ENCODE peak calls at places on chromosomes 16 and 17, in seven cellular contexts. X is activated B cell treated with CpG ODN at 0.5 μM for 24 hours, A is fibroblast of the aortic adventitia, S is cardiac fibroblast, L is AG10803, K is GM06990, Y is endothelial cell. Z is an unnamed sample.
A peak's percentile ranks its signal among the peaks of the same experiment; 100 is the strongest.

GRCh38 chr17:48052956-48053757 is 5.0 kb downstream of the NFE2L1 start:
- DNase-seq in X (no peak), A (no peak), S (peak; percentile 75), L (no peak), K (no peak), Y (no peak), Z (no peak)

GRCh38 chr17:2403044-2403443 is 2.2 kb upstream of the MNT start:
- DNase-seq in X (no peak), A (no peak), S (no peak), L (no peak), K (no peak), Y (no peak), Z (no peak)

GRCh38 chr16:24635900-24636610 is 93.4 kb upstream of the TNRC6A start:
- DNase-seq in X (no peak), A (peak; percentile 98), S (peak; percentile 98), L (peak; percentile 99), K (no peak), Y (no peak), Z (no peak)

GRCh38 chr17:50947844-50948514 is 81.8 kb upstream of the TOB1 start:
- DNase-seq in X (no peak), A (no peak), S (no peak), L (no peak), K (no peak), Y (no peak), Z (peak; percentile 9)

GRCh38 chr17:63361182-63361581 is 84.9 kb downstream of the CYB561 start:
- DNase-seq in X (no peak), A (no peak), S (no peak), L (no peak), K (no peak), Y (no peak), Z (no peak)

GRCh38 chr17:28552201-28552999 is at the start of gene UNC119:
- DNase-seq in X (peak; percentile 85), A (peak; percentile 47), S (peak; percentile 72), L (peak; percentile 61), K (peak; percentile 81), Y (peak; percentile 81), Z (peak; percentile 80)

GRCh38 chr16:26658486-26658885 is 408.2 kb upstream of the C16orf82 start:
- DNase-seq in X (no peak), A (no peak), S (no peak), L (no peak), K (no peak), Y (no peak), Z (no peak)

GRCh38 chr17:51258756-51259573 is 884 bp downstream of the MBTD1 start:
- DNase-seq in X (no peak), A (no peak), S (peak; percentile 53), L (no peak), K (no peak), Y (peak; percentile 34), Z (no peak)

GRCh38 chr17:31294839-31295488 is 2.1 kb downstream of the OMG start:
- DNase-seq in X (no peak), A (peak; percentile 40), S (peak; percentile 43), L (peak; percentile 31), K (no peak), Y (no peak), Z (no peak)

GRCh38 chr17:49748791-49749190 is 15.1 kb downstream of the FAM117A start:
- DNase-seq in X (no peak), A (no peak), S (no peak), L (no peak), K (peak; percentile 72), Y (no peak), Z (peak; percentile 45)

GRCh38 chr17:48262982-48263586 is 155.5 kb downstream of the SNX11 start:
- DNase-seq in X (no peak), A (no peak), S (peak; percentile 22), L (peak; percentile 26), K (no peak), Y (no peak), Z (no peak)

GRCh38 chr17:31074772-31075538 is 19.8 kb upstream of the NF1 start:
- DNase-seq in X (no peak), A (peak; percentile 28), S (peak; percentile 11), L (peak; percentile 83), K (no peak), Y (no peak), Z (no peak)

GRCh38 chr17:10879110-10879509 is 41.2 kb upstream of the PIRT start:
- DNase-seq in X (no peak), A (no peak), S (peak; percentile 2), L (no peak), K (no peak), Y (no peak), Z (no peak)

GRCh38 chr17:78129385-78130079 is 977 bp upstream of the TMC6 start:
- DNase-seq in X (peak; percentile 43), A (no peak), S (no peak), L (no peak), K (peak; percentile 37), Y (no peak), Z (no peak)

GRCh38 chr16:57509231-57509923 is 23.1 kb upstream of the DOK4 start:
- DNase-seq in X (no peak), A (no peak), S (no peak), L (no peak), K (no peak), Y (no peak), Z (no peak)

GRCh38 chr16:8674413-8675022 is at the start of gene ABAT:
- DNase-seq in X (peak; percentile 87), A (peak; percentile 60), S (peak; percentile 80), L (peak; percentile 70), K (peak; percentile 89), Y (peak; percentile 82), Z (peak; percentile 91)

GRCh38 chr16:79359082-79359481 is 241.5 kb downstream of the MAF start:
- DNase-seq in X (no peak), A (no peak), S (no peak), L (no peak), K (no peak), Y (no peak), Z (no peak)

GRCh38 chr17:56887552-56888467 is 26.0 kb downstream of the TRIM25 start:
- DNase-seq in X (no peak), A (no peak), S (no peak), L (no peak), K (no peak), Y (no peak), Z (no peak)

GRCh38 chr17:15513859-15514446 is 46.5 kb upstream of the CDRT4 start:
- DNase-seq in X (no peak), A (peak; percentile 10), S (peak; percentile 30), L (no peak), K (no peak), Y (no peak), Z (no peak)

GRCh38 chr17:48618366-48618896 is 3.3 kb upstream of the HOXB8 start:
- DNase-seq in X (peak; percentile 77), A (peak; percentile 83), S (peak; percentile 84), L (peak; percentile 78), K (no peak), Y (peak; percentile 95), Z (peak; percentile 82)

GRCh38 chr17:59914274-59914854 is 21.4 kb downstream of the RPS6KB1 start:
- DNase-seq in X (no peak), A (peak; percentile 72), S (peak; percentile 63), L (peak; percentile 62), K (peak; percentile 21), Y (no peak), Z (no peak)

GRCh38 chr16:989354-989814 is 7.8 kb downstream of the SOX8 start:
- DNase-seq in X (no peak), A (no peak), S (no peak), L (no peak), K (no peak), Y (no peak), Z (no peak)

GRCh38 chr16:990516-991291 is 9.1 kb downstream of the SOX8 start:
- DNase-seq in X (no peak), A (no peak), S (no peak), L (no peak), K (no peak), Y (no peak), Z (no peak)

GRCh38 chr16:993731-994130 is 12.2 kb downstream of the SOX8 start:
- DNase-seq in X (no peak), A (no peak), S (no peak), L (no peak), K (no peak), Y (no peak), Z (no peak)

GRCh38 chr16:988465-989353 is 7.1 kb downstream of the SOX8 start:
- DNase-seq in X (no peak), A (no peak), S (no peak), L (no peak), K (no peak), Y (no peak), Z (no peak)

GRCh38 chr16:991759-992158 is 10.2 kb downstream of the SOX8 start:
- DNase-seq in X (no peak), A (no peak), S (no peak), L (no peak), K (no peak), Y (no peak), Z (no peak)
- TF ChIP-seq CTCF in X (no peak), A (no peak), S (no peak), L (no peak), K (no peak), Y (no peak), Z (no peak)

DNA sequence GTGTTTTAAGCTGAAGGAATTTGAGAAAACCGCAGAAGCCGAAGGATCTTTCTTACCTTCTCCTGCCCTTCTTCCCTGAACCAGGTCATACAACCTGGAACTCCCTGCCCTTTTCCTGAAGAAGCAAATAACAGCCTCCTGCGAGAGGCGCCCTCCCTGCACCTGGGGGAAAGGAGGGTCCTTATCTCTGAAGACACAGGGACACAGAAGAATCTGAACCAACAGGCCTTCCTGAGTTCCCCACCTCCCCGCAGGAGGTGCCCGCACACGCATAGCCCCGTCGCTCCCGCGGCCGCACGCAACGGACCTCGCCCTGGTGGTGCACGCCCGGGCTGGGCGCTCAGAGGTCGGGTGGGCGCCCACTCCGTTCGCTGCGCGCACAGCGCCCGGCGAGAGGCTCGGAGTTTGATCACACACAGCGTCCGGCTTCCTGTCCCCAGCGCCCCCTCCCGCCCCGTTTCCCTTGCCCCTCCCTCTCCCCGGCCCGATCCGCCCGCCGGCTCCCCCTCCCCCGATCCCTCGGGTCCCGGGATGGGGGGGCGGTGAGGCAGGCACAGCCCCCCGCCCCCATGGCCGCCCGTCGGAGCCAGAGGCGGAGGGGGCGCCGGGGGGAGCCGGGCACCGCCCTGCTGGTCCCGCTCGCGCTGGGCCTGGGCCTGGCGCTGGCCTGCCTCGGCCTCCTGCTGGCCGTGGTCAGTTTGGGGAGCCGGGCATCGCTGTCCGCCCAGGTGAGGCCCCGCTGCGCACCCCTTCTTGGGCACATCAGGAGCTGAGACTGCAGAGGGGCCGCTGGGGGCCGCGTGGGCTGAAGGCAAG is at the start of gene TNFSF12:
- DNase-seq in X (peak; percentile 55), A (peak; percentile 16), S (peak; percentile 31), L (peak; percentile 28), K (peak; percentile 64), Y (peak; percentile 44), Z (peak; percentile 53)
- TF ChIP-seq CTCF in X (no peak), A (peak; percentile 29), S (peak; percentile 20), L (no peak), K (no peak), Y (no peak), Z (peak; percentile 12)

GRCh38 chr17:64615025-64615677 is 47.0 kb downstream of the SMURF2 start:
- DNase-seq in X (no peak), A (peak; percentile 79), S (peak; percentile 74), L (peak; percentile 80), K (no peak), Y (no peak), Z (no peak)
- TF ChIP-seq CTCF in X (no peak), A (no peak), S (no peak), L (no peak), K (no peak), Y (no peak), Z (no peak)

DNA sequence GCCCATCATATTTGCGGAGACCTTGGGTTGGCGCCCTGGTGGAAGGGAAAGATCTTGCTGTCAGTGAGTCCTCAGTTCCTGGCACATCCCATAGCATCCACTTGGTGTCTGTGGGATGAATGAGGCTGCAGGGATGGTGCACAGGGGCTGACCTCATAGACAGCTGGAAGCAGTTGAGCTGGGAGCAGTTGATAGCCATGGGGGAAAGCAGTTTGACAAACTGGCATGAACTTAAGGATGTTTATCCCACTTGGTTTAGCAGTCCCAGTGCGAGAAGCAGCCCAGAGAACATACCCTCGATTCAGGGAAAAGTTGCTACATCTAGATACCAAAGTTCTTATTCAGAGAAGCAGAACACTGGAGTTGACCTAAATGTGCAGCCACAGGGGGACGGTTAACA is 80.7 kb downstream of the SNX29 start:
- DNase-seq in X (no peak), A (peak; percentile 34), S (peak; percentile 68), L (peak; percentile 94), K (no peak), Y (no peak), Z (no peak)
- TF ChIP-seq CTCF in X (no peak), A (no peak), S (no peak), L (peak; percentile 58), K (no peak), Y (no peak), Z (no peak)